ENCODE peak calls at places on chromosomes 13 and 19, in six cellular contexts. F is left ventricle myocardium inferior, C is tibial artery, Q is IMR-90, D is breast epithelium, P is testis. A is an unnamed sample.
A peak's percentile ranks its signal among the peaks of the same experiment; 100 is the strongest.

GRCh38 chr13:30561506-30561905 is 56.2 kb upstream of the USPL1 start:
- DNase-seq in F (no peak), C (no peak), Q (peak; percentile 59), D (no peak), P (no peak), A (no peak)

GRCh38 chr13:114124921-114125320 is 7.5 kb downstream of the RASA3 start:
- DNase-seq in F (no peak), C (no peak), Q (peak; percentile 95), D (no peak), P (no peak), A (no peak)

GRCh38 chr13:41224113-41225110 is 30.0 kb upstream of the KBTBD7 start:
- DNase-seq in F (no peak), C (no peak), Q (peak; percentile 83), D (no peak), P (no peak), A (no peak)

GRCh38 chr13:84570831-84571230 is 688.6 kb upstream of the SLITRK1 start:
- DNase-seq in F (no peak), C (no peak), Q (peak; percentile 63), D (no peak), P (no peak), A (no peak)

GRCh38 chr13:47672982-47673670 is 327.9 kb downstream of the SUCLA2 start:
- DNase-seq in F (no peak), C (no peak), Q (peak; percentile 93), D (no peak), P (no peak), A (no peak)

GRCh38 chr19:55647732-55648656 is at the start of gene CCDC106:
- DNase-seq in F (peak; percentile 74), C (peak; percentile 60), Q (peak; percentile 68), D (no peak), P (peak; percentile 85), A (no peak)

GRCh38 chr13:112392719-112393118 is 16.6 kb downstream of the SPACA7 start:
- DNase-seq in F (no peak), C (no peak), Q (no peak), D (no peak), P (no peak), A (no peak)

GRCh38 chr19:18768046-18768771 is 22.9 kb downstream of the COMP start:
- DNase-seq in F (no peak), C (no peak), Q (no peak), D (no peak), P (peak; percentile 60), A (no peak)

GRCh38 chr19:3618144-3618810 is 8.3 kb downstream of the CACTIN start:
- DNase-seq in F (peak; percentile 71), C (peak; percentile 61), Q (peak; percentile 29), D (no peak), P (peak; percentile 66), A (peak; percentile 75)

GRCh38 chr13:20847298-20847697 is 55.2 kb downstream of the XPO4 start:
- DNase-seq in F (no peak), C (no peak), Q (no peak), D (no peak), P (no peak), A (no peak)

GRCh38 chr13:44822291-44822690 is 167.0 kb downstream of the NUFIP1 start:
- DNase-seq in F (no peak), C (no peak), Q (no peak), D (no peak), P (no peak), A (no peak)

GRCh38 chr19:33477781-33478180 is 43.8 kb downstream of the PEPD start:
- DNase-seq in F (no peak), C (no peak), Q (peak; percentile 21), D (no peak), P (no peak), A (peak; percentile 6)

GRCh38 chr13:113668491-113668971 is 1.5 kb downstream of the GRK1 start:
- DNase-seq in F (peak; percentile 4), C (peak; percentile 13), Q (no peak), D (peak; percentile 49), P (no peak), A (peak; percentile 71)

GRCh38 chr13:93700115-93700514 is 473.5 kb downstream of the GPC6 start:
- DNase-seq in F (no peak), C (no peak), Q (peak; percentile 79), D (no peak), P (no peak), A (no peak)

GRCh38 chr13:41694902-41695301 is 237.6 kb downstream of the RGCC start:
- DNase-seq in F (peak; percentile 21), C (peak; percentile 81), Q (peak; percentile 95), D (no peak), P (peak; percentile 47), A (no peak)

GRCh38 chr13:45879666-45880065 is 28.1 kb upstream of the SIAH3 start:
- DNase-seq in F (peak; percentile 65), C (no peak), Q (no peak), D (peak; percentile 53), P (no peak), A (no peak)

GRCh38 chr13:40181203-40181845 is 485.1 kb downstream of the FOXO1 start:
- DNase-seq in F (no peak), C (no peak), Q (peak; percentile 17), D (no peak), P (no peak), A (no peak)

GRCh38 chr19:30358821-30359580 is 13.2 kb upstream of the ZNF536 start:
- DNase-seq in F (no peak), C (peak; percentile 10), Q (no peak), D (peak; percentile 47), P (no peak), A (no peak)

GRCh38 chr13:81409284-81409683 is 1068.4 kb upstream of the SPRY2 start:
- DNase-seq in F (no peak), C (no peak), Q (no peak), D (no peak), P (no peak), A (no peak)

GRCh38 chr19:39681416-39681815 is 22.9 kb upstream of the LGALS14 start:
- DNase-seq in F (no peak), C (no peak), Q (no peak), D (no peak), P (no peak), A (no peak)

GRCh38 chr19:16084067-16084685 is 7.9 kb downstream of the TPM4 start:
- DNase-seq in F (no peak), C (no peak), Q (no peak), D (no peak), P (no peak), A (no peak)

GRCh38 chr13:23433171-23434153 is at the start of gene SACS:
- DNase-seq in F (no peak), C (no peak), Q (peak; percentile 52), D (no peak), P (peak; percentile 60), A (no peak)

GRCh38 chr19:11019824-11020223 is 59.0 kb downstream of the SMARCA4 start:
- DNase-seq in F (no peak), C (peak; percentile 61), Q (no peak), D (no peak), P (peak; percentile 77), A (no peak)

GRCh38 chr19:1408300-1409203 is 1.2 kb downstream of the DAZAP1 start:
- DNase-seq in F (peak; percentile 59), C (peak; percentile 49), Q (peak; percentile 50), D (no peak), P (peak; percentile 40), A (peak; percentile 71)

GRCh38 chr13:36921902-36922301 is 1.9 kb upstream of the SMAD9 start:
- DNase-seq in F (no peak), C (no peak), Q (no peak), D (no peak), P (no peak), A (no peak)

GRCh38 chr13:49530452-49530851 is 34.7 kb downstream of the PHF11 start:
- DNase-seq in F (no peak), C (no peak), Q (no peak), D (no peak), P (no peak), A (no peak)

GRCh38 chr13:49527123-49527522 is 31.4 kb downstream of the PHF11 start:
- DNase-seq in F (peak; percentile 24), C (peak; percentile 37), Q (no peak), D (no peak), P (no peak), A (no peak)

GRCh38 chr13:49524740-49525501 is 29.2 kb downstream of the PHF11 start:
- DNase-seq in F (no peak), C (no peak), Q (no peak), D (no peak), P (no peak), A (no peak)

GRCh38 chr13:49532593-49532992 is 36.8 kb downstream of the PHF11 start:
- DNase-seq in F (no peak), C (no peak), Q (no peak), D (no peak), P (no peak), A (no peak)

DNA sequence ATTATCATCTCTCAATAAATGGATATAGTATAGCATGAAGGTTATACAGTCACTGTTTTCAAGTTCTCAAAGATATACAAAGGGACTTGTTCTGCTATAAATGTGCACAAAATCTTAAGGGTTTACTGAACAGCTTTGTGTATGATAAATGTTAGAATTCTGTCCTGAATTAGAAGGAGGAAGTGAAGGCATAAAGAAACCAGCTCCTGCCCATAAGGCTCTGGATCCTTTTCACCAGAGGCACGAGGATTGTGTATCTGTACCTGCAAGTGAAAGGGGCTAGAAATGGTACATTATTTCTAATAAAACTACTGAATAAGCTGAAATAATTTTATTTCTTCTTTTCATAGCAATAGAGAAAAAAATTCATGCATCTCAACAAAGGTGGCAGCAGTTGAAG is 32.4 kb downstream of the PHF11 start:
- DNase-seq in F (no peak), C (no peak), Q (no peak), D (no peak), P (no peak), A (no peak)
- H3K4me1 ChIP-seq in F (peaks cover 22% of the 10 kb centered on the region), C (no peaks in the 10 kb centered on the region), Q (no peaks in the 10 kb centered on the region), D (no peaks in the 10 kb centered on the region), P (no peaks in the 10 kb centered on the region), A (peaks cover 6% of the 10 kb centered on the region)

DNA sequence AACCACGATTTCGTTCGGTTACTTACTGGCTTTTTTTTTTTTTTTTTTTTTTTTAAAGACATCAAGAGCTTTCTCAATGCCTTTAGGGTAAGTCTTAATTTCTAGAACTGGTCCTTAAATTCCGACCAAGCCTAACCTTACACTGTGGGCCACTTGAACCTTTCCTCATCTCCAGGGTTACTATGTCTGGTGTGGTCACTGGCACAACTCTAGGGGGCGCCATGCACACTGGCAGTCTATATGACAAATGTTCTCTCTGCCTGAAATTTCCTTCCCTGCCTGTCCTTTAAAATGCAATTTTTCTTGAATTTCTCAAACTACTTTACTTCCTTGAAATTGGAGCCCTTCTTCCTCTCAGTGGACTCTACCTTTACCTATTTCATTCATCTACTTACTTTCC is 227.4 kb downstream of the KLF5 start:
- DNase-seq in F (no peak), C (no peak), Q (no peak), D (no peak), P (no peak), A (no peak)
- TF ChIP-seq CTCF in F (no peak), C (no peak), Q (no peak), D (no peak), P (no peak), A (no peak)

GRCh38 chr13:50911051-50911690 is 1.6 kb downstream of the RNASEH2B start:
- DNase-seq in F (no peak), C (no peak), Q (no peak), D (no peak), P (no peak), A (no peak)
- H3K4me1 ChIP-seq in F (peaks cover 78% of the 10 kb centered on the region), C (peaks cover 12% of the 10 kb centered on the region), Q (peaks cover 14% of the 10 kb centered on the region), D (peaks cover 5% of the 10 kb centered on the region), P (peaks cover 23% of the 10 kb centered on the region), A (peaks cover 69% of the 10 kb centered on the region)

DNA sequence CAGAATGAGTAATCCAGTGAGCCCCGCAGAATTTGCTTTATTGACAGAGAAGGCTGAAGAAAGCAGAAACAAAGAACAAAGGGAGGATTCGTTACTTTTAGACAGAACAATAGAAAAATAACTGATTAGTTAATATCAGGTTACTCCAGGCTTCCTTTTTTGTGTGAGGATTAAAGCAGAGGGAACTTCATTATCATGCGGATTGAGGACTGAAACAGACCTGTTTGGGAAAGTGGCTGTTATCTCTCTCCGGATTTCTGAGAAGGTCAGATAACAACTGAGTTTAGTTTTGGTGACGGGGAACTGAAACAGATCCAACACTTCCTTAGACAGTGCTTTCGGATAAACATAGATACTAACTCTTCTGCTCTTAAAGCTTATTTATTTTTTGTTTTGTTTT is 246.5 kb upstream of the ZNF507 start:
- DNase-seq in F (no peak), C (no peak), Q (no peak), D (no peak), P (no peak), A (no peak)
- TF ChIP-seq CTCF in F (no peak), C (no peak), Q (no peak), D (no peak), P (no peak), A (no peak)